ENCODE peak calls at places on chromosomes 1 and 21, in nine cellular contexts. Z is neural crest cell, I is AG04450, X is immature natural killer cell, K is lower leg skin, H is OCI-LY7, S is omental fat pad, L is SJSA1, T is M059J. B is an unnamed sample.

GRCh38 chr1:113217447-113218208 is 144.6 kb downstream of the LRIG2 start:
- DNase-seq in Z (no peak), I (no peak), X (no peak), K (no peak), H (no peak), S (no peak), L (no peak), T (no peak), B (no peak)

GRCh38 chr1:42176902-42177519 is 12.5 kb upstream of the GUCA2A start:
- DNase-seq in Z (no peak), I (no peak), X (peak), K (no peak), H (peak), S (no peak), L (peak), T (peak), B (peak)

GRCh38 chr1:17438176-17438976 is 1.1 kb downstream of the RCC2 start:
- DNase-seq in Z (peak), I (no peak), X (peak), K (no peak), H (peak), S (peak), L (peak), T (peak), B (peak)

GRCh38 chr1:225816643-225817538 is 7.0 kb downstream of the EPHX1 start:
- DNase-seq in Z (no peak), I (no peak), X (no peak), K (no peak), H (no peak), S (no peak), L (peak), T (peak), B (peak)

GRCh38 chr1:61227857-61228557 is 145.6 kb downstream of the NFIA start:
- DNase-seq in Z (no peak), I (no peak), X (no peak), K (no peak), H (no peak), S (no peak), L (no peak), T (no peak), B (no peak)

GRCh38 chr1:172936088-172936487 is 114.7 kb downstream of the TNFSF18 start:
- DNase-seq in Z (no peak), I (no peak), X (no peak), K (no peak), H (no peak), S (no peak), L (no peak), T (no peak), B (no peak)

GRCh38 chr1:160047116-160047991 is 15.6 kb upstream of the PIGM start:
- DNase-seq in Z (no peak), I (no peak), X (no peak), K (no peak), H (peak), S (no peak), L (no peak), T (no peak), B (no peak)

GRCh38 chr1:118388341-118388740 is 203.3 kb upstream of the SPAG17 start:
- DNase-seq in Z (no peak), I (no peak), X (no peak), K (no peak), H (no peak), S (no peak), L (no peak), T (no peak), B (no peak)

GRCh38 chr1:32100359-32100758 is 7.5 kb upstream of the KPNA6 start:
- DNase-seq in Z (no peak), I (no peak), X (no peak), K (no peak), H (no peak), S (no peak), L (no peak), T (no peak), B (no peak)

GRCh38 chr1:235642021-235642942 is 7.3 kb downstream of the GNG4 start:
- DNase-seq in Z (no peak), I (no peak), X (peak), K (no peak), H (peak), S (no peak), L (peak), T (peak), B (no peak)

GRCh38 chr1:156086256-156086662 is 4.0 kb upstream of the MEX3A start:
- DNase-seq in Z (no peak), I (no peak), X (no peak), K (no peak), H (no peak), S (no peak), L (peak), T (peak), B (peak)

GRCh38 chr21:34592573-34592972 is 22.3 kb downstream of the RCAN1 start:
- DNase-seq in Z (no peak), I (no peak), X (no peak), K (no peak), H (no peak), S (no peak), L (no peak), T (no peak), B (no peak)

GRCh38 chr1:31701137-31701736 is 2.6 kb downstream of the COL16A1 start:
- DNase-seq in Z (no peak), I (peak), X (no peak), K (peak), H (no peak), S (peak), L (peak), T (peak), B (no peak)

GRCh38 chr21:21137986-21138385 is 139.8 kb downstream of the NCAM2 start:
- DNase-seq in Z (no peak), I (peak), X (no peak), K (no peak), H (no peak), S (no peak), L (no peak), T (peak), B (no peak)

GRCh38 chr1:225544283-225544682 is 108.6 kb downstream of the ENAH start:
- DNase-seq in Z (no peak), I (no peak), X (no peak), K (no peak), H (no peak), S (no peak), L (no peak), T (no peak), B (no peak)

GRCh38 chr1:223745731-223746130 is 33.4 kb downstream of the CAPN2 start:
- DNase-seq in Z (no peak), I (no peak), X (no peak), K (no peak), H (no peak), S (no peak), L (no peak), T (no peak), B (no peak)

GRCh38 chr1:3247521-3248031 is 178.6 kb downstream of the PRDM16 start:
- DNase-seq in Z (no peak), I (no peak), X (no peak), K (no peak), H (no peak), S (no peak), L (no peak), T (no peak), B (peak)